ENCODE peak calls at places on chromosomes 7 and 10, in seven cellular contexts. One of them, this sample, is unnamed.

GRCh38 chr10:79060641-79061255 is 8.0 kb upstream of the ZMIZ1 start:
- DNase-seq in stomach: peak
- DNase-seq in brain microvascular endothelial cell: no peak
- DNase-seq in WTC11: no peak
- DNase-seq in GM12865: no peak
- DNase-seq in HepG2: no peak
- DNase-seq in PC-9: no peak
- DNase-seq in this sample: no peak

GRCh38 chr7:30903146-30903545 is 8.5 kb upstream of the AQP1 start:
- DNase-seq in WTC11: no peak
- DNase-seq in GM12865: no peak
- DNase-seq in HepG2: no peak
- DNase-seq in stomach: no peak
- DNase-seq in brain microvascular endothelial cell: no peak
- DNase-seq in PC-9: no peak
- DNase-seq in this sample: no peak

GRCh38 chr7:74032191-74032490 is 4.2 kb downstream of the ELN start:
- DNase-seq in brain microvascular endothelial cell: no peak
- DNase-seq in WTC11: no peak
- DNase-seq in PC-9: no peak
- DNase-seq in stomach: no peak
- DNase-seq in HepG2: no peak
- DNase-seq in GM12865: no peak
- DNase-seq in this sample: no peak

GRCh38 chr7:17523813-17524741 is 225.6 kb downstream of the AHR start:
- DNase-seq in GM12865: peak
- DNase-seq in brain microvascular endothelial cell: peak
- DNase-seq in PC-9: peak
- DNase-seq in HepG2: peak
- DNase-seq in WTC11: no peak
- DNase-seq in stomach: peak
- DNase-seq in this sample: no peak

GRCh38 chr10:6213257-6213905 is 10.6 kb downstream of the PFKFB3 start:
- DNase-seq in brain microvascular endothelial cell: no peak
- DNase-seq in PC-9: no peak
- DNase-seq in GM12865: no peak
- DNase-seq in stomach: no peak
- DNase-seq in HepG2: no peak
- DNase-seq in WTC11: no peak
- DNase-seq in this sample: no peak

GRCh38 chr7:1544896-1545416 is 11.0 kb downstream of the TMEM184A start:
- DNase-seq in brain microvascular endothelial cell: no peak
- DNase-seq in WTC11: no peak
- DNase-seq in PC-9: no peak
- DNase-seq in HepG2: no peak
- DNase-seq in GM12865: no peak
- DNase-seq in stomach: no peak
- DNase-seq in this sample: no peak

GRCh38 chr7:116628971-116629586 is 42.9 kb upstream of the MET start:
- DNase-seq in GM12865: no peak
- DNase-seq in stomach: peak
- DNase-seq in PC-9: no peak
- DNase-seq in HepG2: no peak
- DNase-seq in WTC11: no peak
- DNase-seq in brain microvascular endothelial cell: peak
- DNase-seq in this sample: no peak

GRCh38 chr10:1670541-1671365 is 66.6 kb downstream of the ADARB2 start:
- DNase-seq in HepG2: no peak
- DNase-seq in PC-9: no peak
- DNase-seq in WTC11: no peak
- DNase-seq in stomach: no peak
- DNase-seq in GM12865: no peak
- DNase-seq in brain microvascular endothelial cell: no peak
- DNase-seq in this sample: no peak

GRCh38 chr7:90686146-90686545 is 90.0 kb downstream of the CDK14 start:
- DNase-seq in HepG2: no peak
- DNase-seq in WTC11: no peak
- DNase-seq in PC-9: no peak
- DNase-seq in brain microvascular endothelial cell: no peak
- DNase-seq in stomach: no peak
- DNase-seq in GM12865: no peak
- DNase-seq in this sample: no peak

GRCh38 chr7:4200546-4201094 is 481.5 kb upstream of the FOXK1 start:
- DNase-seq in HepG2: no peak
- DNase-seq in brain microvascular endothelial cell: no peak
- DNase-seq in PC-9: no peak
- DNase-seq in WTC11: no peak
- DNase-seq in GM12865: no peak
- DNase-seq in stomach: no peak
- DNase-seq in this sample: no peak

GRCh38 chr7:1391449-1391848 is 67.8 kb downstream of the MICALL2 start:
- DNase-seq in HepG2: no peak
- DNase-seq in WTC11: no peak
- DNase-seq in brain microvascular endothelial cell: no peak
- DNase-seq in GM12865: no peak
- DNase-seq in stomach: no peak
- DNase-seq in PC-9: no peak
- DNase-seq in this sample: no peak

GRCh38 chr10:120172371-120172770 is 279.8 kb downstream of the SEC23IP start:
- DNase-seq in stomach: no peak
- DNase-seq in brain microvascular endothelial cell: peak
- DNase-seq in HepG2: no peak
- DNase-seq in PC-9: no peak
- DNase-seq in WTC11: no peak
- DNase-seq in GM12865: no peak
- DNase-seq in this sample: no peak

GRCh38 chr7:117873056-117873932 is at the start of gene CTTNBP2:
- DNase-seq in stomach: peak
- DNase-seq in HepG2: no peak
- DNase-seq in WTC11: peak
- DNase-seq in PC-9: no peak
- DNase-seq in brain microvascular endothelial cell: peak
- DNase-seq in GM12865: peak
- DNase-seq in this sample: peak

GRCh38 chr10:24376731-24377130 is 167.8 kb downstream of the KIAA1217 start:
- DNase-seq in PC-9: no peak
- DNase-seq in GM12865: no peak
- DNase-seq in brain microvascular endothelial cell: no peak
- DNase-seq in HepG2: no peak
- DNase-seq in WTC11: no peak
- DNase-seq in stomach: no peak
- DNase-seq in this sample: no peak

GRCh38 chr10:69952069-69952800 is 100.4 kb upstream of the MACROH2A2 start:
- DNase-seq in brain microvascular endothelial cell: no peak
- DNase-seq in PC-9: no peak
- DNase-seq in HepG2: no peak
- DNase-seq in WTC11: peak
- DNase-seq in GM12865: no peak
- DNase-seq in stomach: no peak
- DNase-seq in this sample: no peak

GRCh38 chr7:149838224-149838991 is at the start of gene ZNF862:
- DNase-seq in WTC11: peak
- DNase-seq in PC-9: peak
- DNase-seq in brain microvascular endothelial cell: peak
- DNase-seq in stomach: peak
- DNase-seq in HepG2: peak
- DNase-seq in GM12865: peak
- DNase-seq in this sample: peak
- TF ChIP-seq CTCF in WTC11: no peak
- TF ChIP-seq CTCF in PC-9: no peak
- TF ChIP-seq CTCF in brain microvascular endothelial cell: peak
- TF ChIP-seq CTCF in stomach: no peak
- TF ChIP-seq CTCF in HepG2: peak
- TF ChIP-seq CTCF in GM12865: no peak
- TF ChIP-seq CTCF in this sample: no peak

GRCh38 chr7:39949980-39950472 is at the start of gene CDK13:
- DNase-seq in GM12865: peak
- DNase-seq in HepG2: peak
- DNase-seq in stomach: peak
- DNase-seq in WTC11: peak
- DNase-seq in brain microvascular endothelial cell: peak
- DNase-seq in PC-9: peak
- DNase-seq in this sample: peak
- TF ChIP-seq CTCF in GM12865: no peak
- TF ChIP-seq CTCF in HepG2: peak
- TF ChIP-seq CTCF in stomach: no peak
- TF ChIP-seq CTCF in WTC11: no peak
- TF ChIP-seq CTCF in brain microvascular endothelial cell: no peak
- TF ChIP-seq CTCF in PC-9: no peak
- TF ChIP-seq CTCF in this sample: no peak

DNA sequence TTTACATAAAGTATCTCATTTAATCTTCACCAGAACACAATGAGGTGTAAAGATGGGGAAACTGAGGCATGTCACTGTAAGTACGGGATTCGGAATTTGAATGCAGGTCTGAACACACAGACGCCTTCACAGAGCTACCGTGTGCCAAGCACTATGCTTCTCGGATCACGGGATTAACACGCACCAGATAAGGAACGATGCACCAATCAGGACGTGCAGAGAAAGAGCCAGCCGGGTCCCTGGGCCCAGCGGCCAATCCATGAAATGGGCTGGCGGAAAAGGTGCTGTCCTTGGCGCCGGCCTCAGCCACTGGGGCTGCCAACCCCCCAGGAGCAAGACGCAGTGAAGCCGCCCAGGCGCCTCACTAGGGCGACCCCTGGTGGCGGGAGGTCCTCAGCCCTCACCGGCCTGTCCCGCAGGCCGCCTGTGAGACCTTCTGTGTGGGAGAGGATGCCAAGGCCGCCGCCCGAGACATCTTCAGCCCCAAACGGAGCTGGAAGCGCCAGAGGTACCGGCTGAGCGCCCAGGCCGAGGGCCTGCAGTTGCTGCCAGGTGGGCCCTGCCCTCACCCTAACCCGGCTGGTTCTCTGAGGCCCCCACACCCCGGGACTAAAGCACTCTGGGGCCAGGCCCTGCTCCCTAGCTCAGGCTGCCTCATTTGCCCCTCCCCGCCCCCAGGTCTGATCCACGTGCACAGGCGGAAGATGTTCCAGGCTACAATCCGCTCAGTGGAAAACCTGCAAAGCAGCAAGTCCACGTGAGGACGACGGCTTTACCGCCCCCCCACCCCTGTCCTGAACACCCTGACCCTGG is 15.6 kb downstream of the ATG9B start:
- DNase-seq in GM12865: peak
- DNase-seq in brain microvascular endothelial cell: no peak
- DNase-seq in WTC11: peak
- DNase-seq in stomach: no peak
- DNase-seq in HepG2: peak
- DNase-seq in PC-9: peak
- DNase-seq in this sample: peak
- TF ChIP-seq CTCF in GM12865: peak
- TF ChIP-seq CTCF in brain microvascular endothelial cell: peak
- TF ChIP-seq CTCF in WTC11: peak
- TF ChIP-seq CTCF in stomach: no peak
- TF ChIP-seq CTCF in HepG2: peak
- TF ChIP-seq CTCF in PC-9: peak
- TF ChIP-seq CTCF in this sample: peak

GRCh38 chr10:18252086-18252485 is 111.9 kb downstream of the CACNB2 start:
- DNase-seq in stomach: no peak
- DNase-seq in HepG2: no peak
- DNase-seq in WTC11: no peak
- DNase-seq in PC-9: no peak
- DNase-seq in GM12865: no peak
- DNase-seq in brain microvascular endothelial cell: no peak
- DNase-seq in this sample: no peak
- TF ChIP-seq CTCF in stomach: no peak
- TF ChIP-seq CTCF in HepG2: no peak
- TF ChIP-seq CTCF in WTC11: no peak
- TF ChIP-seq CTCF in PC-9: no peak
- TF ChIP-seq CTCF in GM12865: no peak
- TF ChIP-seq CTCF in brain microvascular endothelial cell: no peak
- TF ChIP-seq CTCF in this sample: no peak

DNA sequence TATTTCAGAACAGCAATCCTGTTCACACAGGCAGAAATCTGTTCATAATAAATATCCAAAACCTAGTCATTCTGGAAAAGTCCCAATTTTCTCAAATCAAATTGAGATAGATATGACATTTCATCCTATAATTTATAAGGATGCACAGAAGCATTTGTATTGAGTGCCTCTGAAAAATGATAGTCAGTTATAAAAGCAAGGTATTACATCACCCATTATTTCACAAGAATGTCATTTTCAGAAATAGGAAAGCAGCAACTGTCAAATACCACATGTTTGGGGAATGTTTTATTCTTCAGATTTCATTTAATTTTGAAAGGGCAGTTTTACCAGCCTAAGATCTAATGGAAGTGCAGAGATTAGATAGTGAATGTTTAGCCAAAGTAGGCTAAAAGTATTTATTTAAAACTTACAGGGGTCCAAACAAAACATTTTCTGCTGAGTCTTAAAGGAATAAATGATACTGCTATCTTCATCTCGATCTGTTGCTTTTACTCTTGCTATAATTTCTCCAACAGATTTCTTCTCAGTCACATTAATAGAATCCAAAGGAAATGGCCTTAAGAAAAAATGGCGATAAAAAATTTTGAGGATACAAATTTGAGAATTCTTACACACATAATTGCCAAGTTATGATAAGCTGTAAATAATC is 185.8 kb downstream of the HGF start:
- DNase-seq in HepG2: no peak
- DNase-seq in GM12865: no peak
- DNase-seq in WTC11: no peak
- DNase-seq in stomach: no peak
- DNase-seq in brain microvascular endothelial cell: no peak
- DNase-seq in PC-9: no peak
- DNase-seq in this sample: no peak
- TF ChIP-seq CTCF in HepG2: no peak
- TF ChIP-seq CTCF in GM12865: no peak
- TF ChIP-seq CTCF in WTC11: no peak
- TF ChIP-seq CTCF in stomach: no peak
- TF ChIP-seq CTCF in brain microvascular endothelial cell: no peak
- TF ChIP-seq CTCF in PC-9: no peak
- TF ChIP-seq CTCF in this sample: no peak